ENCODE peak calls at places on chromosomes 11 and 22, in seven cellular contexts. I is endothelial cell of umbilical vein, J is fibroblast of lung, Z is mesenchymal stem cell, O is mammary epithelial cell, C is hepatocyte, P is HepG2. H is an unnamed sample.

GRCh38 chr11:134644489-134645456 is 232.7 kb upstream of the B3GAT1 start:
- DNase-seq in I (no peak), J (no peak), Z (no peak), O (no peak), C (no peak), P (no peak), H (no peak)

GRCh38 chr11:11396290-11397042 is 43.4 kb upstream of the CSNK2A3 start:
- DNase-seq in I (no peak), J (peak; percentile 96), Z (peak; percentile 96), O (peak; percentile 88), C (peak; percentile 31), P (no peak), H (no peak)

GRCh38 chr22:24153353-24153752 is 27.9 kb upstream of the SUSD2 start:
- DNase-seq in I (no peak), J (peak; percentile 18), Z (peak; percentile 74), O (no peak), C (peak; percentile 45), P (no peak), H (no peak)

GRCh38 chr11:60912223-60912850 is 1.6 kb upstream of the TMEM109 start:
- DNase-seq in I (no peak), J (no peak), Z (no peak), O (no peak), C (no peak), P (no peak), H (peak; percentile 35)

GRCh38 chr11:2208691-2209369 is 37.2 kb upstream of the TH start:
- DNase-seq in I (no peak), J (no peak), Z (no peak), O (peak; percentile 48), C (no peak), P (peak; percentile 12), H (peak; percentile 39)

GRCh38 chr22:35725521-35725920 is 7.8 kb downstream of the APOL5 start:
- DNase-seq in I (no peak), J (no peak), Z (no peak), O (no peak), C (no peak), P (no peak), H (no peak)

GRCh38 chr11:113106507-113106906 is 145.3 kb downstream of the NCAM1 start:
- DNase-seq in I (no peak), J (peak; percentile 89), Z (peak; percentile 71), O (peak; percentile 32), C (no peak), P (no peak), H (no peak)

GRCh38 chr11:118175031-118175531 is 1.4 kb downstream of the SCN2B start:
- DNase-seq in I (no peak), J (peak; percentile 62), Z (no peak), O (peak; percentile 75), C (no peak), P (peak; percentile 83), H (no peak)

GRCh38 chr22:23553922-23554870 is 25.9 kb downstream of the IGLL1 start:
- DNase-seq in I (no peak), J (no peak), Z (no peak), O (no peak), C (no peak), P (no peak), H (no peak)

GRCh38 chr11:12179521-12179920 is 69.1 kb downstream of the MICAL2 start:
- DNase-seq in I (no peak), J (no peak), Z (no peak), O (no peak), C (no peak), P (no peak), H (no peak)

GRCh38 chr11:1192741-1193325 is 30.0 kb upstream of the MUC5B start:
- DNase-seq in I (no peak), J (no peak), Z (no peak), O (no peak), C (no peak), P (no peak), H (no peak)

GRCh38 chr11:57536947-57537654 is at the start of gene SMTNL1:
- DNase-seq in I (no peak), J (no peak), Z (no peak), O (no peak), C (no peak), P (no peak), H (peak; percentile 54)

GRCh38 chr22:43081968-43082367 is 7.2 kb downstream of the TTLL1 start:
- DNase-seq in I (no peak), J (peak; percentile 23), Z (no peak), O (no peak), C (no peak), P (no peak), H (no peak)

GRCh38 chr11:12091957-12092558 is 18.3 kb upstream of the MICAL2 start:
- DNase-seq in I (no peak), J (no peak), Z (no peak), O (no peak), C (peak; percentile 57), P (peak; percentile 44), H (no peak)

GRCh38 chr11:46381046-46381835 is at the start of gene MDK:
- DNase-seq in I (peak; percentile 37), J (no peak), Z (no peak), O (no peak), C (peak; percentile 85), P (peak; percentile 49), H (peak; percentile 85)

GRCh38 chr11:6554828-6555706 is 48.3 kb downstream of the RRP8 start:
- DNase-seq in I (no peak), J (no peak), Z (no peak), O (no peak), C (no peak), P (no peak), H (no peak)

GRCh38 chr11:2376751-2377451 is at the start of gene CD81:
- DNase-seq in I (no peak), J (no peak), Z (no peak), O (no peak), C (peak; percentile 82), P (no peak), H (no peak)

GRCh38 chr11:47235163-47235562 is 13.5 kb downstream of the ACP2 start:
- DNase-seq in I (no peak), J (no peak), Z (no peak), O (no peak), C (no peak), P (no peak), H (no peak)

GRCh38 chr11:16902182-16902581 is 112.0 kb downstream of the PLEKHA7 start:
- DNase-seq in I (no peak), J (peak; percentile 73), Z (no peak), O (peak; percentile 99), C (no peak), P (no peak), H (no peak)

GRCh38 chr11:67357831-67358555 is 4.6 kb upstream of the POLD4 start:
- DNase-seq in I (no peak), J (peak; percentile 82), Z (peak; percentile 49), O (peak; percentile 74), C (no peak), P (no peak), H (no peak)

GRCh38 chr11:128763224-128763623 is 69.4 kb downstream of the FLI1 start:
- DNase-seq in I (no peak), J (peak; percentile 12), Z (no peak), O (no peak), C (no peak), P (no peak), H (no peak)

GRCh38 chr11:86722041-86722440 is 49.6 kb upstream of the ME3 start:
- DNase-seq in I (no peak), J (peak; percentile 76), Z (peak; percentile 80), O (peak; percentile 64), C (no peak), P (no peak), H (no peak)

GRCh38 chr11:83540112-83540675 is 254.0 kb upstream of the CCDC90B start:
- DNase-seq in I (no peak), J (no peak), Z (peak; percentile 71), O (no peak), C (no peak), P (no peak), H (peak; percentile 24)

GRCh38 chr22:33932997-33933396 is 12.7 kb upstream of the LARGE1 start:
- DNase-seq in I (no peak), J (no peak), Z (no peak), O (peak; percentile 59), C (no peak), P (no peak), H (no peak)

GRCh38 chr11:34999453-34999852 is 83.0 kb downstream of the PDHX start:
- DNase-seq in I (no peak), J (no peak), Z (no peak), O (no peak), C (no peak), P (no peak), H (no peak)

GRCh38 chr11:31809857-31810778 is 1.0 kb downstream of the PAX6 start:
- DNase-seq in I (peak; percentile 50), J (peak; percentile 52), Z (peak; percentile 46), O (peak; percentile 63), C (peak; percentile 61), P (no peak), H (peak; percentile 73)
- H3K4me1 ChIP-seq in I (peaks cover 4% of the 10 kb centered on the region), J (peaks cover 5% of the 10 kb centered on the region), Z (peaks cover 46% of the 10 kb centered on the region), O (peaks cover 26% of the 10 kb centered on the region), C (peaks cover 35% of the 10 kb centered on the region), P (peaks cover 51% of the 10 kb centered on the region), H (peaks cover 75% of the 10 kb centered on the region)

GRCh38 chr11:130426223-130427048 is 2.0 kb downstream of the ADAMTS8 start:
- DNase-seq in I (no peak), J (no peak), Z (no peak), O (no peak), C (no peak), P (no peak), H (no peak)

GRCh38 chr11:130428692-130429681 is 578 bp upstream of the ADAMTS8 start:
- DNase-seq in I (no peak), J (no peak), Z (no peak), O (no peak), C (no peak), P (no peak), H (peak; percentile 41)

GRCh38 chr11:130428271-130428670 is at the start of gene ADAMTS8:
- DNase-seq in I (no peak), J (no peak), Z (no peak), O (no peak), C (no peak), P (no peak), H (peak; percentile 62)

GRCh38 chr11:130427049-130427388 is 1.4 kb downstream of the ADAMTS8 start:
- DNase-seq in I (no peak), J (no peak), Z (no peak), O (no peak), C (no peak), P (no peak), H (no peak)

GRCh38 chr11:130427581-130428211 is 713 bp downstream of the ADAMTS8 start:
- DNase-seq in I (no peak), J (no peak), Z (no peak), O (no peak), C (peak; percentile 38), P (no peak), H (peak; percentile 70)
- H3K4me3 ChIP-seq in I (no peak overlapping the region), J (peak overlapping the region; percentile 36), Z (peak overlapping the region; percentile 69), O (no peak overlapping the region), C (peak overlapping the region; percentile 55), P (peak overlapping the region; percentile 10), H (peak overlapping the region; percentile 66)

GRCh38 chr11:111777094-111778046 is 11.2 kb upstream of the PPP2R1B start:
- DNase-seq in I (peak; percentile 75), J (peak; percentile 67), Z (peak; percentile 77), O (peak; percentile 51), C (peak; percentile 85), P (peak; percentile 82), H (peak; percentile 82)
- H2AFZ ChIP-seq in I (no peak overlapping the region), J (no peak overlapping the region), Z (no peak overlapping the region), O (no peak overlapping the region), C (no peak overlapping the region), P (no peak overlapping the region), H (no peak overlapping the region)

DNA sequence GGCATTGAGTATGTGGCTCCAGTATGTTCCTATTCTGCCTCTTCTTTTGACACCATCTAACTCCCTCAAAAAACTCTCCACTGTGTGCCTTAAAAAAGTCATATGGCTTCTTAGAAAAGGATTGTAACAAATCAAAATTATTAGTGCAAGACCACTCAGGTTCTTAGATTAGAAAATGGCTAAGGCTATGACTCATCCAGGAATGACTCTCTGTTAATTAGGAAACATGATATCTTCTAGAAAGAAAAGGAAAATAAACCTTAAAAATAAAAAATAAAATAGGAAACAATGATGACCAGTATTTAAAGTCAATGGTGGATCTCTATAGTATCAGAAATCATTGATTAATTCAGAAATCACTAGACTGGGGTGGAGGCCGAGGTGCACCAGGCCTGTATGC is 21.7 kb downstream of the SLC25A17 start:
- DNase-seq in I (no peak), J (peak; percentile 55), Z (peak; percentile 28), O (no peak), C (no peak), P (no peak), H (no peak)
- H3K4me1 ChIP-seq in I (peaks cover 4% of the 10 kb centered on the region), J (no peaks in the 10 kb centered on the region), Z (peaks cover 3% of the 10 kb centered on the region), O (no peaks in the 10 kb centered on the region), C (no peaks in the 10 kb centered on the region), P (peaks cover 14% of the 10 kb centered on the region), H (no peaks in the 10 kb centered on the region)